ENCODE peak calls at places on chromosomes 5 and 9, in seven cellular contexts. G is iPS-NIHi11; B is activated naive CD8-positive, alpha-beta T cell treated with anti-CD3 and anti-CD28 coated beads for 36 hours; W is iPS DF 6.9; V is GM12865; Y is activated T-helper 1 cell treated with Interleukin-2 at 50 U/mL for 16 hours; Z is iris pigment epithelial cell. E is an unnamed sample.

GRCh38 chr5:6837095-6837494 is 123.9 kb downstream of the TENT4A start:
- DNase-seq in G (no peak), Y (no peak), W (no peak), V (no peak), B (no peak), Z (no peak), E (no peak)

GRCh38 chr5:133534566-133534965 is 77.8 kb downstream of the FSTL4 start:
- DNase-seq in B (no peak), Z (no peak), V (no peak), Y (no peak), G (no peak), W (no peak), E (no peak)

GRCh38 chr5:76305264-76305663 is 97.8 kb upstream of the IQGAP2 start:
- DNase-seq in W (no peak), Z (peak), B (no peak), V (no peak), G (no peak), Y (no peak), E (no peak)

GRCh38 chr5:172854958-172855357 is 20.9 kb downstream of the ERGIC1 start:
- DNase-seq in Y (no peak), W (no peak), V (no peak), Z (no peak), B (no peak), G (no peak), E (no peak)

GRCh38 chr9:108386859-108387384 is 468.9 kb downstream of the ACTL7B start:
- DNase-seq in Z (peak), B (no peak), Y (no peak), V (no peak), G (no peak), W (no peak), E (no peak)

GRCh38 chr5:109907751-109908150 is 218.0 kb downstream of the MAN2A1 start:
- DNase-seq in G (no peak), Z (peak), V (no peak), Y (no peak), B (no peak), W (no peak), E (no peak)

GRCh38 chr5:33174376-33174775 is 266.4 kb upstream of the TARS1 start:
- DNase-seq in W (no peak), V (no peak), Y (no peak), B (no peak), G (no peak), Z (no peak), E (no peak)

GRCh38 chr5:95842955-95843544 is 20.5 kb upstream of the GLRX start:
- DNase-seq in V (peak), B (peak), Z (peak), W (no peak), G (no peak), Y (no peak), E (peak)

GRCh38 chr9:37949576-37949975 is 45.6 kb upstream of the SLC25A51 start:
- DNase-seq in G (no peak), Y (no peak), W (no peak), B (no peak), Z (no peak), V (no peak), E (no peak)

GRCh38 chr5:84436866-84437265 is 52.2 kb upstream of the EDIL3 start:
- DNase-seq in Z (peak), B (no peak), W (no peak), G (no peak), V (no peak), Y (no peak), E (no peak)

GRCh38 chr9:3342159-3342777 is 183.5 kb downstream of the RFX3 start:
- DNase-seq in G (no peak), Y (no peak), W (no peak), V (peak), B (no peak), Z (peak), E (no peak)

GRCh38 chr5:74576941-74577456 is 63.5 kb downstream of the ENC1 start:
- DNase-seq in Y (no peak), G (no peak), V (peak), Z (peak), W (no peak), B (no peak), E (peak)

GRCh38 chr9:98536542-98537173 is 172.1 kb downstream of the GABBR2 start:
- DNase-seq in G (peak), Y (no peak), Z (no peak), V (peak), B (peak), W (peak), E (peak)

GRCh38 chr9:136587944-136588662 is 42.3 kb upstream of the NOTCH1 start:
- DNase-seq in W (peak), G (peak), B (peak), Z (no peak), Y (no peak), V (no peak), E (no peak)

GRCh38 chr5:32932231-32932935 is 221.3 kb downstream of the NPR3 start:
- DNase-seq in W (no peak), Y (no peak), B (no peak), Z (no peak), V (no peak), G (no peak), E (no peak)

GRCh38 chr5:53009816-53010215 is 20.7 kb downstream of the ITGA2 start:
- DNase-seq in G (no peak), V (no peak), B (no peak), W (no peak), Z (no peak), Y (no peak), E (no peak)

GRCh38 chr9:80698725-80699124 is 990.6 kb downstream of the TLE1 start:
- DNase-seq in Y (no peak), B (no peak), G (no peak), V (no peak), W (no peak), Z (peak), E (no peak)

GRCh38 chr5:30607301-30607700 is 586.2 kb upstream of the CDH6 start:
- DNase-seq in W (peak), Y (no peak), G (no peak), Z (no peak), B (no peak), V (no peak), E (no peak)